ENCODE peak calls at places on chromosomes 13 and 19, in four cellular contexts. X is breast epithelium, J is aorta, Q is adrenal gland. H is an unnamed sample.

GRCh38 chr19:14343286-14343685 is 38.0 kb upstream of the ADGRE5 start:
- DNase-seq in X (no peak), J (no peak), Q (no peak), H (no peak)

GRCh38 chr13:29561918-29562317 is 33.6 kb downstream of the SLC7A1 start:
- DNase-seq in X (no peak), J (no peak), Q (no peak), H (no peak)

GRCh38 chr13:110001622-110002275 is 215.4 kb upstream of the IRS2 start:
- DNase-seq in X (no peak), J (no peak), Q (no peak), H (no peak)

GRCh38 chr19:39498262-39499081 is at the start of gene DLL3:
- DNase-seq in X (no peak), J (no peak), Q (no peak), H (no peak)

GRCh38 chr19:56868446-56868845 is 27.9 kb upstream of the PEG3 start:
- DNase-seq in X (no peak), J (no peak), Q (no peak), H (no peak)

GRCh38 chr13:98476106-98476505 is 100.8 kb downstream of the STK24 start:
- DNase-seq in X (no peak), J (no peak), Q (no peak), H (no peak)

GRCh38 chr19:54254195-54254906 is 2.7 kb downstream of the LILRB5 start:
- DNase-seq in X (no peak), J (no peak), Q (no peak), H (no peak)

GRCh38 chr13:113209336-113209879 is at the start of gene CUL4A:
- DNase-seq in X (peak), J (peak), Q (peak), H (no peak)

GRCh38 chr13:23899555-23899954 is 2.3 kb upstream of the C1QTNF9B start:
- DNase-seq in X (no peak), J (no peak), Q (no peak), H (no peak)

GRCh38 chr19:17127671-17128070 is 52.1 kb downstream of the MYO9B start:
- DNase-seq in X (no peak), J (no peak), Q (no peak), H (no peak)

GRCh38 chr19:35959040-35959967 is 23.1 kb downstream of the LRFN3 start:
- DNase-seq in X (no peak), J (peak), Q (no peak), H (no peak)

GRCh38 chr13:43263047-43263446 is 239.7 kb downstream of the DNAJC15 start:
- DNase-seq in X (no peak), J (no peak), Q (no peak), H (no peak)

GRCh38 chr19:15213715-15214381 is 13.1 kb upstream of the NOTCH3 start:
- DNase-seq in X (no peak), J (peak), Q (no peak), H (no peak)

GRCh38 chr19:48859711-48860572 is 8.5 kb downstream of the PLEKHA4 start:
- DNase-seq in X (no peak), J (peak), Q (no peak), H (no peak)

GRCh38 chr19:55369651-55370304 is 485 bp downstream of the IL11 start:
- DNase-seq in X (no peak), J (peak), Q (no peak), H (no peak)

GRCh38 chr13:113226873-113227272 is 17.5 kb downstream of the CUL4A start:
- DNase-seq in X (no peak), J (no peak), Q (no peak), H (no peak)

GRCh38 chr13:75566658-75567057 is 17.1 kb downstream of the UCHL3 start:
- DNase-seq in X (no peak), J (no peak), Q (no peak), H (peak)

GRCh38 chr19:35710784-35711723 is 6.7 kb downstream of the ZBTB32 start:
- DNase-seq in X (no peak), J (no peak), Q (no peak), H (no peak)

GRCh38 chr13:30743319-30744055 is 8.1 kb downstream of the ALOX5AP start:
- DNase-seq in X (peak), J (peak), Q (no peak), H (peak)

GRCh38 chr19:40530091-40530901 is 46.4 kb upstream of the SHKBP1 start:
- DNase-seq in X (no peak), J (no peak), Q (peak), H (no peak)

GRCh38 chr19:10966809-10967208 is 6.0 kb downstream of the SMARCA4 start:
- DNase-seq in X (no peak), J (no peak), Q (no peak), H (no peak)

GRCh38 chr19:16886305-16886880 is 2.4 kb upstream of the F2RL3 start:
- DNase-seq in X (peak), J (no peak), Q (peak), H (no peak)

GRCh38 chr19:4575267-4575793 is 15.8 kb upstream of the SEMA6B start:
- DNase-seq in X (peak), J (no peak), Q (no peak), H (peak)

H was measured in BJ.